ENCODE peak calls at places on chromosomes 4 and X, in six cellular contexts. J is stimulated activated CD4-positive, alpha-beta T cell treated with anti-CD3 and anti-CD28 coated beads, Interleukin-12 subunit alpha, Interleukin-12 subunit beta, amount 100 ng/mL, for 24 hours; M is epithelial cell of esophagus; Z is AG10803; X is effector memory CD8-positive, alpha-beta T cell; A is retinal pigment epithelial cell. Q is an unnamed sample.

GRCh38 chrX:102651968-102652744 is 873 bp downstream of the GPRASP1 start:
- DNase-seq in X (peak; percentile 30), J (peak; percentile 6), A (no peak), Z (peak; percentile 33), M (peak; percentile 26), Q (no peak)

GRCh38 chrX:148049441-148049840 is 68.3 kb downstream of the FMR1NB start:
- DNase-seq in J (no peak), Z (peak; percentile 23), M (peak; percentile 34), X (no peak), A (no peak), Q (no peak)

GRCh38 chrX:38055170-38055847 is 49.0 kb downstream of the SYTL5 start:
- DNase-seq in A (peak; percentile 34), X (no peak), M (peak; percentile 70), Z (peak; percentile 62), J (no peak), Q (no peak)

GRCh38 chr4:128519163-128519810 is 231.7 kb upstream of the PGRMC2 start:
- DNase-seq in M (no peak), X (no peak), Z (peak; percentile 67), J (no peak), A (no peak), Q (no peak)

GRCh38 chr4:25925486-25926201 is 11.6 kb downstream of the SMIM20 start:
- DNase-seq in Z (peak; percentile 41), X (peak; percentile 11), A (no peak), M (peak; percentile 49), J (no peak), Q (peak; percentile 57)

GRCh38 chrX:154824638-154825037 is 9.8 kb downstream of the SMIM9 start:
- DNase-seq in J (no peak), A (no peak), M (peak; percentile 78), Z (no peak), X (no peak), Q (no peak)

GRCh38 chr4:113700602-113701150 is 60.9 kb downstream of the CAMK2D start:
- DNase-seq in Z (no peak), A (no peak), J (no peak), X (no peak), M (no peak), Q (no peak)

GRCh38 chr4:152310223-152310622 is 225.7 kb downstream of the FBXW7 start:
- DNase-seq in J (no peak), A (no peak), X (no peak), Z (peak; percentile 64), M (peak; percentile 49), Q (no peak)

GRCh38 chr4:87555751-87556619 is 26.8 kb upstream of the SPARCL1 start:
- DNase-seq in J (no peak), A (peak; percentile 56), X (no peak), Z (peak; percentile 87), M (peak; percentile 98), Q (no peak)

GRCh38 chr4:113276448-113277158 is 227.2 kb downstream of the ANK2 start:
- DNase-seq in X (no peak), M (no peak), A (no peak), J (no peak), Z (peak; percentile 62), Q (no peak)

GRCh38 chrX:46627700-46628405 is 54.3 kb downstream of the CHST7 start:
- DNase-seq in X (no peak), M (no peak), Z (no peak), J (no peak), A (no peak), Q (no peak)

GRCh38 chrX:10022580-10023245 is 55.6 kb downstream of the CLDN34 start:
- DNase-seq in A (no peak), M (no peak), J (no peak), Z (peak; percentile 73), X (no peak), Q (no peak)

GRCh38 chr4:40264995-40265909 is 68.4 kb downstream of the RHOH start:
- DNase-seq in M (no peak), J (no peak), Z (no peak), A (no peak), X (peak; percentile 68), Q (no peak)

GRCh38 chr4:74223801-74224200 is 65.9 kb downstream of the MTHFD2L start:
- DNase-seq in Z (peak; percentile 56), J (no peak), M (peak; percentile 77), A (no peak), X (no peak), Q (no peak)

GRCh38 chrX:15579778-15580747 is 20.7 kb downstream of the ACE2 start:
- DNase-seq in A (no peak), X (no peak), M (peak; percentile 58), J (no peak), Z (no peak), Q (no peak)

GRCh38 chrX:129842510-129843208 is 1.0 kb downstream of the ZDHHC9 start:
- DNase-seq in X (no peak), J (no peak), Z (peak; percentile 59), M (peak; percentile 22), A (no peak), Q (peak; percentile 34)

GRCh38 chrX:58025979-58026378 is 115.7 kb upstream of the ZXDA start:
- DNase-seq in X (peak; percentile 6), A (no peak), M (peak; percentile 43), J (no peak), Z (peak; percentile 23), Q (no peak)

GRCh38 chr4:8573266-8573665 is 6.9 kb upstream of the GPR78 start:
- DNase-seq in M (no peak), Z (no peak), J (no peak), X (no peak), A (no peak), Q (no peak)

GRCh38 chrX:119685225-119686066 is 7.5 kb downstream of the SEPTIN6 start:
- DNase-seq in J (no peak), X (no peak), Z (no peak), A (no peak), M (no peak), Q (no peak)

GRCh38 chr4:47926667-47927258 is 12.4 kb upstream of the NFXL1 start:
- DNase-seq in X (peak; percentile 50), J (peak; percentile 17), Z (peak; percentile 37), M (peak; percentile 62), A (no peak), Q (peak; percentile 41)

GRCh38 chr4:147482281-147482680 is 1.4 kb downstream of the EDNRA start:
- DNase-seq in A (no peak), X (no peak), Z (no peak), M (peak; percentile 79), J (no peak), Q (no peak)

GRCh38 chr4:142512161-142512560 is 333.9 kb downstream of the INPP4B start:
- DNase-seq in A (no peak), Z (no peak), X (no peak), J (no peak), M (peak; percentile 53), Q (no peak)

GRCh38 chr4:36281384-36282106 is at the start of gene DTHD1:
- DNase-seq in J (no peak), X (peak; percentile 44), Z (no peak), M (peak; percentile 93), A (no peak), Q (no peak)

GRCh38 chrX:11380187-11380586 is 87.0 kb downstream of the AMELX start:
- DNase-seq in X (no peak), A (no peak), J (no peak), Z (peak; percentile 36), M (peak; percentile 23), Q (no peak)

Q was measured in left lung.